ENCODE peak calls at places on chromosomes 4 and X, in four cellular contexts. R, A, M and V are unnamed samples.

GRCh38 chr4:57233391-57233790 is 123.2 kb upstream of the IGFBP7 start:
- DNase-seq in R (no peak), A (peak; percentile 37), M (peak; percentile 47), V (no peak)

GRCh38 chr4:76373919-76374552 is 46.9 kb downstream of the CCDC158 start:
- DNase-seq in R (no peak), A (peak; percentile 66), M (peak; percentile 84), V (no peak)

GRCh38 chr4:110104661-110105060 is 93.8 kb downstream of the ELOVL6 start:
- DNase-seq in R (no peak), A (no peak), M (no peak), V (no peak)

GRCh38 chr4:23866450-23866849 is 23.4 kb downstream of the PPARGC1A start:
- DNase-seq in R (no peak), A (no peak), M (no peak), V (no peak)

GRCh38 chr4:43394976-43395375 is 502.5 kb downstream of the GRXCR1 start:
- DNase-seq in R (no peak), A (peak; percentile 9), M (peak; percentile 6), V (no peak)

GRCh38 chr4:10033191-10033881 is 12.0 kb upstream of the SLC2A9 start:
- DNase-seq in R (no peak), A (no peak), M (peak; percentile 67), V (no peak)

GRCh38 chr4:41882622-41883347 is 52.4 kb upstream of the TMEM33 start:
- DNase-seq in R (peak; percentile 91), A (peak; percentile 21), M (peak; percentile 57), V (peak; percentile 60)

GRCh38 chrX:151700581-151700980 is 5.3 kb downstream of the PRRG3 start:
- DNase-seq in R (no peak), A (no peak), M (no peak), V (no peak)

GRCh38 chr4:106851686-106852085 is 184.4 kb downstream of the DKK2 start:
- DNase-seq in R (no peak), A (no peak), M (no peak), V (no peak)

GRCh38 chr4:8044699-8045098 is 105.0 kb upstream of the AFAP1 start:
- DNase-seq in R (no peak), A (no peak), M (no peak), V (no peak)

GRCh38 chr4:184548651-184549341 is 74.4 kb upstream of the IRF2 start:
- DNase-seq in R (no peak), A (no peak), M (no peak), V (no peak)

GRCh38 chrX:39827959-39828358 is 269.8 kb downstream of the BCOR start:
- DNase-seq in R (peak; percentile 56), A (no peak), M (no peak), V (no peak)

GRCh38 chrX:21885568-21885967 is 29.8 kb downstream of the YY2 start:
- DNase-seq in R (no peak), A (no peak), M (no peak), V (no peak)
- TF ChIP-seq CTCF in R (no peak), A (no peak), M (no peak), V (no peak)

GRCh38 chr4:163553146-163553545 is 58.7 kb downstream of the TMA16 start:
- DNase-seq in R (no peak), A (no peak), M (no peak), V (no peak)

GRCh38 chr4:163556169-163556568 is 61.7 kb downstream of the TMA16 start:
- DNase-seq in R (peak; percentile 38), A (no peak), M (peak; percentile 23), V (no peak)

GRCh38 chr4:163558539-163559044 is 64.1 kb downstream of the TMA16 start:
- DNase-seq in R (no peak), A (peak; percentile 7), M (no peak), V (peak; percentile 24)

GRCh38 chr4:163556650-163557391 is 62.3 kb downstream of the TMA16 start:
- DNase-seq in R (no peak), A (no peak), M (no peak), V (no peak)

GRCh38 chr4:163554870-163555465 is 60.5 kb downstream of the TMA16 start:
- DNase-seq in R (no peak), A (peak; percentile 8), M (peak; percentile 30), V (no peak)
- TF ChIP-seq CTCF in R (peak; percentile 49), A (peak; percentile 68), M (peak; percentile 63), V (peak; percentile 55)

GRCh38 chrX:88202149-88202548 is 544.9 kb upstream of the CPXCR1 start:
- DNase-seq in R (no peak), A (no peak), M (peak; percentile 2), V (no peak)
- TF ChIP-seq CTCF in R (no peak), A (no peak), M (no peak), V (no peak)

DNA sequence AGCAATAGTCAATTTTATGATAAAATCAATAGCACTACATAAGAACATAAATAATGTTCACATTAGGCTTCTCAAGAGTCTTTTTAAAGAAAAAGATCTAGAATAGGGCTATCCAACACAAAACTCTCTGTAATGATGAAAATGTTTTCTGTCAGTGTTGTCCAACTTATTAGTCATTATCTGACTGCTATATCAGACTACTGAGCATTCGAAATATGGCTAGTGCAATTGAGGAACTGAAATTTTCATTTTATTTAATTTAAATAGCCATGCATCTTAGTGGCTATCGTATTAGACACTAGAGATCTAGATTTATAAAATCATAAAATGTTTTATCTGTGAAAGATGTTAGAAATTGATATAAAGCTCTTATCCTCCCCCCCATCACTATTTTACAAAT is 26.0 kb downstream of the PARM1 start:
- DNase-seq in R (no peak), A (no peak), M (no peak), V (no peak)
- TF ChIP-seq CTCF in R (no peak), A (no peak), M (no peak), V (no peak)

GRCh38 chr4:85708468-85708867 is 233.5 kb downstream of the ARHGAP24 start:
- DNase-seq in R (no peak), A (no peak), M (no peak), V (no peak)
- TF ChIP-seq CTCF in R (no peak), A (no peak), M (no peak), V (no peak)

DNA sequence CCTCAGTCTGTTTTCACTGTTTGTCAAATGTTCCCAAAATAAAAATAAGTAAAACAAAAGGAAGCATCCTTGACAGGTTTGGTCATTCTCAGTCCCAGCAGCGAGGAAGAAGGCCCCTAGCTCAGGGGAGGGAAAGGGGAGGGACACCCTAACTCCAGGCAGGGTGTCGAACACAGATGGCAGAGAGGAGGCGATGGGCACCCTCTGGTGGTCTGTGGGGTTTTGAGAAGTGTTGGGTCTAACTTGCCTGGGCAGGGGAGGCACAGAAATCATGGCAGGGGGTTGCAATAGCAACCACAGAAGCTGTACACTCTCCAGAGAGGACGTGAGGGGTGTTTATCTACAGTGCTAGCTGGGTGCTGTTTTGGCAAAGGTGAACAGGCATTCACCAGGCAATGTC is 229.8 kb upstream of the SFRP2 start:
- DNase-seq in R (no peak), A (no peak), M (peak; percentile 9), V (no peak)
- TF ChIP-seq CTCF in R (no peak), A (peak; percentile 16), M (no peak), V (peak; percentile 21)

GRCh38 chrX:97021680-97022079 is 138.0 kb downstream of the RPA4 start:
- DNase-seq in R (no peak), A (peak; percentile 11), M (peak; percentile 15), V (no peak)

GRCh38 chrX:97011540-97011939 is 127.8 kb downstream of the RPA4 start:
- DNase-seq in R (no peak), A (no peak), M (no peak), V (no peak)

GRCh38 chrX:97016106-97016505 is 132.4 kb downstream of the RPA4 start:
- DNase-seq in R (no peak), A (no peak), M (no peak), V (no peak)
- TF ChIP-seq CTCF in R (peak; percentile 9), A (no peak), M (no peak), V (no peak)